ENCODE peak calls at places on chromosomes 12 and 14, in ten cellular contexts. One of them, this sample, is unnamed.

GRCh38 chr14:54715244-54715643 is 148.3 kb downstream of the SAMD4A start:
- DNase-seq in mucosa of descending colon: no peak
- DNase-seq in NCI-H1092: no peak
- DNase-seq in nucleus accumbens: no peak
- DNase-seq in ureter: no peak
- DNase-seq in Calu3: no peak
- DNase-seq in lower lobe of right lung: no peak
- DNase-seq in adrenal gland: no peak
- DNase-seq in natural killer cell: no peak
- DNase-seq in foreskin fibroblast: no peak
- DNase-seq in this sample: peak

GRCh38 chr12:65537978-65538377 is 259.5 kb downstream of the MSRB3 start:
- DNase-seq in mucosa of descending colon: no peak
- DNase-seq in NCI-H1092: no peak
- DNase-seq in nucleus accumbens: no peak
- DNase-seq in ureter: no peak
- DNase-seq in Calu3: no peak
- DNase-seq in lower lobe of right lung: no peak
- DNase-seq in adrenal gland: no peak
- DNase-seq in natural killer cell: no peak
- DNase-seq in foreskin fibroblast: no peak
- DNase-seq in this sample: peak

GRCh38 chr12:91326043-91327027 is 143.7 kb upstream of the DCN start:
- DNase-seq in mucosa of descending colon: no peak
- DNase-seq in NCI-H1092: peak
- DNase-seq in nucleus accumbens: no peak
- DNase-seq in ureter: peak
- DNase-seq in Calu3: peak
- DNase-seq in lower lobe of right lung: no peak
- DNase-seq in adrenal gland: peak
- DNase-seq in natural killer cell: no peak
- DNase-seq in foreskin fibroblast: peak
- DNase-seq in this sample: peak

GRCh38 chr12:52145941-52146821 is 45.6 kb downstream of the KRT80 start:
- DNase-seq in mucosa of descending colon: no peak
- DNase-seq in NCI-H1092: no peak
- DNase-seq in nucleus accumbens: no peak
- DNase-seq in ureter: no peak
- DNase-seq in Calu3: no peak
- DNase-seq in lower lobe of right lung: no peak
- DNase-seq in adrenal gland: no peak
- DNase-seq in natural killer cell: no peak
- DNase-seq in foreskin fibroblast: no peak
- DNase-seq in this sample: no peak

GRCh38 chr12:121209629-121210572 is at the start of gene P2RX4:
- DNase-seq in mucosa of descending colon: peak
- DNase-seq in NCI-H1092: peak
- DNase-seq in nucleus accumbens: peak
- DNase-seq in ureter: peak
- DNase-seq in Calu3: peak
- DNase-seq in lower lobe of right lung: peak
- DNase-seq in adrenal gland: peak
- DNase-seq in natural killer cell: peak
- DNase-seq in foreskin fibroblast: peak
- DNase-seq in this sample: peak

GRCh38 chr12:113232787-113233585 is 11.7 kb downstream of the TPCN1 start:
- DNase-seq in mucosa of descending colon: peak
- DNase-seq in NCI-H1092: peak
- DNase-seq in nucleus accumbens: peak
- DNase-seq in ureter: no peak
- DNase-seq in Calu3: no peak
- DNase-seq in lower lobe of right lung: peak
- DNase-seq in adrenal gland: peak
- DNase-seq in natural killer cell: peak
- DNase-seq in foreskin fibroblast: no peak
- DNase-seq in this sample: no peak

GRCh38 chr12:109833307-109834189 is at the start of gene TRPV4:
- DNase-seq in mucosa of descending colon: no peak
- DNase-seq in NCI-H1092: no peak
- DNase-seq in nucleus accumbens: no peak
- DNase-seq in ureter: no peak
- DNase-seq in Calu3: peak
- DNase-seq in lower lobe of right lung: no peak
- DNase-seq in adrenal gland: no peak
- DNase-seq in natural killer cell: no peak
- DNase-seq in foreskin fibroblast: peak
- DNase-seq in this sample: no peak

GRCh38 chr12:46701356-46701755 is 124.4 kb downstream of the SLC38A4 start:
- DNase-seq in mucosa of descending colon: no peak
- DNase-seq in NCI-H1092: no peak
- DNase-seq in nucleus accumbens: no peak
- DNase-seq in ureter: no peak
- DNase-seq in Calu3: no peak
- DNase-seq in lower lobe of right lung: no peak
- DNase-seq in adrenal gland: no peak
- DNase-seq in natural killer cell: no peak
- DNase-seq in foreskin fibroblast: no peak
- DNase-seq in this sample: no peak

GRCh38 chr14:23327947-23328744 is 6.9 kb downstream of the PABPN1 start:
- DNase-seq in mucosa of descending colon: no peak
- DNase-seq in NCI-H1092: peak
- DNase-seq in nucleus accumbens: peak
- DNase-seq in ureter: no peak
- DNase-seq in Calu3: peak
- DNase-seq in lower lobe of right lung: no peak
- DNase-seq in adrenal gland: peak
- DNase-seq in natural killer cell: no peak
- DNase-seq in foreskin fibroblast: peak
- DNase-seq in this sample: peak

GRCh38 chr14:19920021-19920657 is at the start of gene OR4K5:
- DNase-seq in mucosa of descending colon: no peak
- DNase-seq in NCI-H1092: no peak
- DNase-seq in nucleus accumbens: no peak
- DNase-seq in ureter: no peak
- DNase-seq in Calu3: no peak
- DNase-seq in lower lobe of right lung: no peak
- DNase-seq in adrenal gland: no peak
- DNase-seq in natural killer cell: no peak
- DNase-seq in foreskin fibroblast: no peak
- DNase-seq in this sample: no peak

GRCh38 chr14:68416156-68416555 is 376.7 kb downstream of the ZFP36L1 start:
- DNase-seq in mucosa of descending colon: no peak
- DNase-seq in NCI-H1092: no peak
- DNase-seq in nucleus accumbens: no peak
- DNase-seq in ureter: no peak
- DNase-seq in Calu3: no peak
- DNase-seq in lower lobe of right lung: no peak
- DNase-seq in adrenal gland: no peak
- DNase-seq in natural killer cell: no peak
- DNase-seq in foreskin fibroblast: no peak
- DNase-seq in this sample: no peak

GRCh38 chr14:76870146-76870545 is 43.9 kb downstream of the LRRC74A start:
- DNase-seq in mucosa of descending colon: no peak
- DNase-seq in NCI-H1092: no peak
- DNase-seq in nucleus accumbens: no peak
- DNase-seq in ureter: no peak
- DNase-seq in Calu3: peak
- DNase-seq in lower lobe of right lung: no peak
- DNase-seq in adrenal gland: no peak
- DNase-seq in natural killer cell: no peak
- DNase-seq in foreskin fibroblast: no peak
- DNase-seq in this sample: no peak

GRCh38 chr12:77062846-77063461 is 2.4 kb downstream of the E2F7 start:
- DNase-seq in mucosa of descending colon: no peak
- DNase-seq in NCI-H1092: no peak
- DNase-seq in nucleus accumbens: no peak
- DNase-seq in ureter: no peak
- DNase-seq in Calu3: peak
- DNase-seq in lower lobe of right lung: no peak
- DNase-seq in adrenal gland: no peak
- DNase-seq in natural killer cell: no peak
- DNase-seq in foreskin fibroblast: peak
- DNase-seq in this sample: peak